ENCODE peak calls at places on chromosomes 5 and 9, in eight cellular contexts. B, N, X, M, P, C, U and T are unnamed samples.

GRCh38 chr5:74660863-74661262 is 20.3 kb upstream of the ENC1 start:
- DNase-seq in P (no peak), X (no peak), C (no peak), U (no peak), M (no peak), B (no peak), N (no peak), T (no peak)

GRCh38 chr5:133400120-133400519 is 212.2 kb downstream of the FSTL4 start:
- DNase-seq in C (no peak), N (no peak), M (no peak), X (no peak), P (no peak), U (no peak), B (no peak), T (no peak)

GRCh38 chr9:97831843-97832636 is 21.0 kb upstream of the FOXE1 start:
- DNase-seq in M (no peak), P (peak), X (no peak), U (no peak), B (no peak), N (no peak), C (no peak), T (no peak)

GRCh38 chr5:55568629-55569512 is 34.1 kb upstream of the PLPP1 start:
- DNase-seq in N (no peak), P (no peak), C (no peak), U (no peak), B (peak), X (no peak), M (no peak), T (no peak)

GRCh38 chr9:19416143-19416542 is 7.3 kb downstream of the ACER2 start:
- DNase-seq in C (no peak), X (no peak), U (no peak), B (peak), M (no peak), P (no peak), N (no peak), T (no peak)

GRCh38 chr5:108481355-108481931 is 99.5 kb upstream of the FBXL17 start:
- DNase-seq in X (no peak), U (no peak), M (peak), C (no peak), N (peak), P (peak), B (peak), T (no peak)

GRCh38 chr9:35945341-35946018 is 12.5 kb downstream of the OR2S2 start:
- DNase-seq in N (peak), B (peak), C (peak), U (peak), P (peak), X (peak), M (peak), T (peak)

GRCh38 chr9:121380941-121381340 is 10.9 kb upstream of the STOM start:
- DNase-seq in P (no peak), B (no peak), U (no peak), X (no peak), C (no peak), M (no peak), N (no peak), T (no peak)

GRCh38 chr9:72925891-72926290 is 27.0 kb downstream of the ALDH1A1 start:
- DNase-seq in C (no peak), U (no peak), N (no peak), P (no peak), X (no peak), M (no peak), B (no peak), T (no peak)

GRCh38 chr9:114002986-114003740 is 74.9 kb downstream of the AMBP start:
- DNase-seq in P (no peak), M (no peak), U (no peak), C (no peak), X (no peak), N (no peak), B (no peak), T (no peak)

GRCh38 chr9:90142580-90142979 is 500.0 kb downstream of the DIRAS2 start:
- DNase-seq in U (no peak), X (peak), P (peak), M (peak), N (peak), C (no peak), B (peak), T (no peak)

GRCh38 chr9:12723409-12724028 is 30.3 kb downstream of the TYRP1 start:
- DNase-seq in N (peak), C (no peak), X (no peak), M (peak), P (peak), U (no peak), B (peak), T (no peak)

GRCh38 chr9:36191290-36191645 is 547 bp downstream of the CLTA start:
- DNase-seq in C (peak), P (peak), N (peak), B (peak), X (peak), U (peak), M (peak), T (no peak)

GRCh38 chr9:114181583-114182409 is 26.5 kb downstream of the COL27A1 start:
- DNase-seq in P (no peak), M (no peak), B (no peak), X (no peak), C (no peak), U (no peak), N (no peak), T (no peak)